ENCODE peak calls at places on chromosomes 2 and 18, in six cellular contexts. A is cardiac muscle cell, V is brain microvascular endothelial cell, U is body of pancreas, F is mammary epithelial cell, X is adrenal gland. S is an unnamed sample.

GRCh38 chr2:152925540-152926448 is 207.4 kb downstream of the ARL6IP6 start:
- DNase-seq in A (peak), U (peak), F (peak), X (peak), V (no peak), S (peak)

GRCh38 chr18:2325308-2325849 is 245.9 kb downstream of the METTL4 start:
- DNase-seq in F (peak), X (no peak), U (no peak), V (peak), A (peak), S (peak)

GRCh38 chr2:17646838-17647701 is 106.5 kb downstream of the SMC6 start:
- DNase-seq in A (no peak), X (no peak), F (no peak), V (no peak), U (no peak), S (no peak)

GRCh38 chr18:73240899-73241298 is 373.1 kb upstream of the NETO1 start:
- DNase-seq in V (no peak), X (no peak), F (no peak), A (no peak), U (no peak), S (no peak)

GRCh38 chr2:196200557-196200956 is 29.2 kb upstream of the STK17B start:
- DNase-seq in F (no peak), V (no peak), X (no peak), U (no peak), A (no peak), S (no peak)

GRCh38 chr18:59820663-59821062 is 79.1 kb upstream of the PMAIP1 start:
- DNase-seq in V (no peak), A (peak), F (no peak), U (no peak), X (no peak), S (no peak)

GRCh38 chr18:23238152-23238531 is 102.9 kb downstream of the CABLES1 start:
- DNase-seq in U (no peak), A (peak), V (peak), F (no peak), X (peak), S (peak)

GRCh38 chr2:64349143-64349530 is 104.8 kb upstream of the LGALSL start:
- DNase-seq in V (no peak), U (no peak), X (no peak), A (no peak), F (no peak), S (no peak)

GRCh38 chr2:49940616-49941015 is 786.3 kb upstream of the FSHR start:
- DNase-seq in U (no peak), X (no peak), A (no peak), F (no peak), V (no peak), S (peak)

GRCh38 chr2:127217470-127218325 is 2.4 kb downstream of the CYP27C1 start:
- DNase-seq in A (no peak), U (no peak), X (no peak), F (peak), V (no peak), S (peak)

GRCh38 chr2:181552808-181553207 is 95.6 kb downstream of the ITGA4 start:
- DNase-seq in X (no peak), F (peak), A (no peak), U (no peak), V (no peak), S (peak)

GRCh38 chr2:196277002-196277401 is 105.6 kb upstream of the STK17B start:
- DNase-seq in U (no peak), X (no peak), V (no peak), A (peak), F (peak), S (no peak)

GRCh38 chr2:240556553-240557100 is 1.2 kb downstream of the ANKMY1 start:
- DNase-seq in V (peak), A (peak), U (peak), X (peak), F (peak), S (no peak)
- TF ChIP-seq CTCF in V (peak), A (peak), U (peak), X (peak), F (peak), S (peak)

GRCh38 chr2:62374301-62374960 is 131.6 kb downstream of the TMEM17 start:
- DNase-seq in F (no peak), U (no peak), A (no peak), X (no peak), V (no peak), S (no peak)

GRCh38 chr2:62364786-62365185 is 141.2 kb downstream of the TMEM17 start:
- DNase-seq in F (no peak), V (no peak), U (no peak), X (no peak), A (no peak), S (no peak)

GRCh38 chr2:62372824-62373223 is 133.2 kb downstream of the TMEM17 start:
- DNase-seq in V (no peak), X (no peak), U (no peak), F (no peak), A (no peak), S (no peak)

GRCh38 chr2:62370304-62371250 is 135.4 kb downstream of the TMEM17 start:
- DNase-seq in X (no peak), V (no peak), U (no peak), F (no peak), A (no peak), S (no peak)

DNA sequence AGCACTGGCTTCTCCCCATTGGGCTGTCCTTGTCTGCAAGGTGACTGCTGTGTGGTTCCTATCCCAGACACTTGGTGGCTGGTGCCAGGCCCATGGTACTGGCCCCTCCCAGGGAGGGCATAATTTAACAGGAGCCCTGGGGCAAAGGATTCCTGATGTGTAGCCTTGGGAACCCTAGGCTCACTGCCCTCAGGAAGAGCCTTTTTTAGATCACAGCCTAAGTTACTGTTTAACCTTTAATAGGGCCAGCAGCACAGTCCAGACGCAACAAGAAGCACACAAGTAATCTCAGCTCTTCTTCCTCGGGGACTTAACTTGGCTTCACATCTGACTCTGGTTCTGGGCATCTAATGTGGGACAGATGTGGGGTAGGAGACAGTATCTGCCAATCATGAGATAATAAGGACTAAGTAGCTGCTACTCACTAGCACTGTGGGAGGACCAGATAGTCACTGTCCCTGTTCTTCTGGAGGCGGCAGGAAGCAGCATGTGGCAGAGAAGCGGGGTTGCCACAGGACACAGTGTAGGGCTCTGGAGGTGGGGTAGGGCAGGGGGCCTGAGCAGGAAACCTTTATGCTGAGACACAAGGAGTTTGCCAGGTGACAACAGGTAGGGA is 136.3 kb downstream of the TMEM17 start:
- DNase-seq in X (no peak), F (no peak), U (no peak), A (no peak), V (no peak), S (no peak)
- H3K27ac ChIP-seq in X (no peak), F (no peak), U (no peak), A (no peak), V (no peak), S (no peak)

GRCh38 chr2:221573430-221574230 is 1.5 kb upstream of the EPHA4 start:
- DNase-seq in V (peak), F (peak), U (peak), A (peak), X (peak), S (peak)

GRCh38 chr2:221571391-221572179 is 519 bp downstream of the EPHA4 start:
- DNase-seq in X (peak), A (peak), F (peak), V (peak), U (no peak), S (peak)

GRCh38 chr2:221572821-221573429 is 821 bp upstream of the EPHA4 start:
- DNase-seq in A (peak), V (peak), U (peak), F (peak), X (peak), S (peak)

GRCh38 chr2:221571108-221571390 is 1.1 kb downstream of the EPHA4 start:
- DNase-seq in X (no peak), A (peak), U (no peak), V (peak), F (no peak), S (peak)

GRCh38 chr2:221572180-221572820 is at the start of gene EPHA4:
- DNase-seq in F (peak), A (peak), X (peak), V (peak), U (peak), S (peak)
- TF ChIP-seq CTCF in F (no peak), A (peak), X (peak), V (no peak), U (no peak), S (peak)

GRCh38 chr18:29184654-29185053 is 1007.7 kb upstream of the CDH2 start:
- DNase-seq in U (no peak), X (no peak), A (peak), V (peak), F (peak), S (no peak)

GRCh38 chr18:29176681-29177080 is 999.8 kb upstream of the CDH2 start:
- DNase-seq in V (no peak), A (peak), U (no peak), X (no peak), F (no peak), S (no peak)

GRCh38 chr18:29185801-29186200 is 1008.9 kb upstream of the CDH2 start:
- DNase-seq in V (no peak), A (no peak), U (no peak), F (no peak), X (no peak), S (no peak)

DNA sequence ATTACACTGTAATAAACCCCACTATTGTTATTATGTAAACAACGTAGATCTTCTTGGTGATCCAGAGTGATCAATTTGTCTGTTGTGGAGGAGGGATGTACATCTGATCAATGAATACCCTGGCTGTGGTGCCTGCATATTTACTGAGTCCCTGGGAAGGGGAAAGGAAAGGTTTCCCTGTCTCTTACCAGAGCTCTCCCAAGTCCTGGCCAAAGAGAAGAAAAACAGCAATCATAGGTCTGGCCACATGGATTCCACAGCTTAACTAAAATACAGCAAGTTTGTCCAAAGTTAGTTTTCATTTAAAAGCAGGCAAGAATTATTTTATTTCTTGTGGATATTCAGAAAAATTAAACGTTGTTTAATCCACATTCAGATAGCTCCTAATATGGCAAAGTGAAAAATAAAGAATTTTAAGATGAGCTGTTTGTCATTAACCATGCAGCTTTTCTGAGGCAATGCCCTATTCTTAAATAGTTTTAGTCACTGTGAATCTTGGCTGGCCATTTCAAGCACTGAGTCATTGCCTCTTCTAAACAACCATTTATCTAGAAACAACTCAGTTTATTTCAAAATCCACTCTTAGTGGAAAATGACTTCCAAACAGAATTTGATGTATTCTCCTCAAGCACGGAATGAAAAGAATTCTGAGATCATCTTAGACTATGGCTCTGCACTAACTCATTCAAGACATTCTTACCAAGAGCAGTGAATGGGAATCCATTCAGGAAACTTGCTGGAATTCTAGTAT is 1004.4 kb upstream of the CDH2 start:
- DNase-seq in X (peak), F (peak), A (peak), U (no peak), V (peak), S (peak)
- H3K27ac ChIP-seq in X (peak), F (no peak), A (no peak), U (no peak), V (peak), S (no peak)

DNA sequence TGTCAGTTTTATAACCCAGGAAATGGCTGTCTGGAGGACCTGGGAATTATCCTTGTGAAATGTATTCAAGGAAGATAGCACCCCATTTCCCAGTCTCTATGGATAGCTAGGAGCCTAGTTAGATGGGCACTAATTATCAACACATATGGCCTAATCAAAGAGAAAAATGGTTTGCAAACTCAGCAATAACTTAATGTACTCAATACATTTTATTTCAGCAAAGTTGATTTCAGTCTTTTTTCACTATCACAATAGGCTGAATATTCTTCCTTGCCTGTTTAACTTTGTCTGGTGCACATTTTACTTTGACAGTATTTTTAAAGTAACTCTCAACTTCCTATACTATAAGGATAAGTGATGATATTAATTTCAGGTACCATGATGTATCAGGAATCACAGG is 756.3 kb downstream of the CCDC85A start:
- DNase-seq in V (no peak), X (no peak), F (no peak), A (no peak), U (no peak), S (no peak)
- TF ChIP-seq CTCF in V (no peak), X (no peak), F (no peak), A (no peak), U (no peak), S (no peak)

GRCh38 chr2:96319396-96319795 is 5.7 kb upstream of the ITPRIPL1 start:
- DNase-seq in X (no peak), U (no peak), F (no peak), A (no peak), V (no peak), S (no peak)

GRCh38 chr2:96320326-96321229 is 4.5 kb upstream of the ITPRIPL1 start:
- DNase-seq in X (no peak), U (no peak), A (no peak), V (no peak), F (no peak), S (no peak)

GRCh38 chr2:96323849-96324248 is 1.3 kb upstream of the ITPRIPL1 start:
- DNase-seq in V (no peak), F (no peak), U (no peak), X (no peak), A (no peak), S (no peak)

GRCh38 chr2:96318723-96319122 is 6.4 kb upstream of the ITPRIPL1 start:
- DNase-seq in U (no peak), V (no peak), X (no peak), A (no peak), F (no peak), S (no peak)

DNA sequence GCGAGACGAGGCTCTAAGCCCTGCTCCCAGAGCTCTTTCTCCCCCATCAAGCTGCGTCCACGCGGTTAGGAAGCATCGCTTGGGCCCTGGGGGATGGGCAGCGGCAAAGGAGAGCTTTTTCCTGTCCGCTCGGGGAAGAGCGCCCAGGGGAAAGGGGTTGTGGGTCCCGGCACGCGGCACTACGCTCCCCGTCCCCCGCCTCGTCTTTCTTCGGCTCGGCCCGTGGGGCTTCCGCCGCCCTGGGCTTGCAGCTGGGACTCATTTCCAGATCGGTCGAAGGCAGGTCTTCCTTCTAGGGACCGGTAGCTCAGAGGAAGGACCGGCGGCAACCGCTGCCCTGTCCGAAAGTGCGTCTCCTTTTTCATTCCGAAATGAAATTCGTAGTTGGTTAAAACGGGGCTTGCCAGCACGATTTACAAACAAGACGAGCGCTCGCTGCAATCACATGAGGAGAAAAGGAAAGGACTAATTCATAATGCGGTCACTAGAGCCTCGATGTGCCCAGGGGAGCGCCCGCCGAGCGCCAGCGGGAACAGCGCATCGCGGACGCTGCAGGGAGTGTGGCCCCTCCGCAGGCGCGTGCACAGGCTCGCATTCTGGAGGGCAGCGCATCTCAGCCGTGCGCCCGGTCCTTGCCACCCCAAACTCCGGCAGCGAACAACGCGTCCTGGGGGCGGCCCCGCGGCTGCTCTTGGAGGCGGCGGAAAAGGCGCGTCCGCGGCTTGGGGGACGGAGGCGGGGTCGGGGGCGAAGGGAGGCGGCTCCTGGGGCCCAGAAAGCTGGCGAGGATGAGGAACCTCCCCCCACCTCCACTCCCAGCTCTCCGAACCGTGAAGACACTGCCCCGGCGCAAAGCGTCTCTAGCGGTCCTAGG is 3.6 kb upstream of the ITPRIPL1 start:
- DNase-seq in A (no peak), U (peak), F (peak), X (peak), V (no peak), S (no peak)
- H3K27ac ChIP-seq in A (no peak), U (no peak), F (no peak), X (no peak), V (no peak), S (no peak)